ENCODE peak calls at places on chromosomes 11 and 22, in four cellular contexts. Y is mammary epithelial cell, X is cardiac muscle cell, M is caudate nucleus. N is an unnamed sample.

GRCh38 chr11:36744375-36745168 is 146.5 kb upstream of the RAG2 start:
- DNase-seq in Y (peak), X (peak), M (peak), N (peak)

GRCh38 chr11:96827164-96827563 is 437.4 kb downstream of the JRKL start:
- DNase-seq in Y (no peak), X (peak), M (peak), N (no peak)

GRCh38 chr11:128179512-128179911 is 407.8 kb downstream of the ETS1 start:
- DNase-seq in Y (no peak), X (no peak), M (no peak), N (no peak)

GRCh38 chr11:70055444-70055843 is 22.7 kb upstream of the ANO1 start:
- DNase-seq in Y (no peak), X (no peak), M (no peak), N (no peak)

GRCh38 chr11:111777094-111778046 is 11.2 kb upstream of the PPP2R1B start:
- DNase-seq in Y (peak), X (peak), M (peak), N (peak)

GRCh38 chr22:44127353-44127752 is 53.4 kb upstream of the PARVG start:
- DNase-seq in Y (no peak), X (no peak), M (no peak), N (no peak)

GRCh38 chr22:48333816-48334735 is 1493.6 kb downstream of the BRD1 start:
- DNase-seq in Y (no peak), X (no peak), M (peak), N (no peak)

GRCh38 chr11:44970293-44970692 is 19.6 kb upstream of the TP53I11 start:
- DNase-seq in Y (no peak), X (no peak), M (no peak), N (no peak)

GRCh38 chr22:23219787-23220484 is 39.6 kb downstream of the BCR start:
- DNase-seq in Y (peak), X (no peak), M (peak), N (peak)

GRCh38 chr22:20567371-20567847 is 60.0 kb downstream of the MED15 start:
- DNase-seq in Y (peak), X (no peak), M (no peak), N (no peak)

GRCh38 chr11:129117595-129118350 is 74.4 kb downstream of the ARHGAP32 start:
- DNase-seq in Y (peak), X (peak), M (peak), N (peak)

GRCh38 chr11:112661571-112661970 is 299.6 kb upstream of the NCAM1 start:
- DNase-seq in Y (no peak), X (no peak), M (no peak), N (no peak)

GRCh38 chr11:2904153-2905052 is 18.8 kb upstream of the CDKN1C start:
- DNase-seq in Y (no peak), X (no peak), M (no peak), N (no peak)

GRCh38 chr11:33697997-33698396 is 2.6 kb downstream of the C11orf91 start:
- DNase-seq in Y (no peak), X (no peak), M (no peak), N (no peak)

GRCh38 chr11:119318240-119319135 is 1.6 kb upstream of the MCAM start:
- DNase-seq in Y (peak), X (peak), M (no peak), N (peak)

GRCh38 chr11:17985517-17985916 is 27.3 kb downstream of the SERGEF start:
- DNase-seq in Y (peak), X (peak), M (no peak), N (no peak)

GRCh38 chr11:18720086-18720810 is 5.7 kb downstream of the IGSF22 start:
- DNase-seq in Y (peak), X (no peak), M (no peak), N (no peak)

GRCh38 chr11:108854366-108854765 is 189.5 kb downstream of the DDX10 start:
- DNase-seq in Y (no peak), X (no peak), M (no peak), N (no peak)

GRCh38 chr11:16781821-16782220 is 43.4 kb downstream of the C11orf58 start:
- DNase-seq in Y (no peak), X (no peak), M (no peak), N (no peak)

GRCh38 chr22:19178065-19178658 is 374 bp downstream of the SLC25A1 start:
- DNase-seq in Y (peak), X (peak), M (no peak), N (peak)

GRCh38 chr22:19179472-19180048 is 1.0 kb upstream of the SLC25A1 start:
- DNase-seq in Y (peak), X (peak), M (peak), N (peak)

GRCh38 chr22:19177164-19178064 is 1.1 kb downstream of the SLC25A1 start:
- DNase-seq in Y (no peak), X (no peak), M (no peak), N (no peak)

GRCh38 chr22:19180234-19180633 is 1.7 kb upstream of the SLC25A1 start:
- DNase-seq in Y (no peak), X (no peak), M (no peak), N (no peak)

GRCh38 chr22:19178659-19179471 is at the start of gene SLC25A1:
- DNase-seq in Y (peak), X (peak), M (peak), N (peak)
- H3K27ac ChIP-seq in Y (peak), X (peak), M (peak), N (peak)

GRCh38 chr11:1749787-1750351 is 526 bp downstream of the IFITM10 start:
- DNase-seq in Y (peak), X (no peak), M (no peak), N (peak)
- H3K27ac ChIP-seq in Y (peak), X (no peak), M (peak), N (no peak)

DNA sequence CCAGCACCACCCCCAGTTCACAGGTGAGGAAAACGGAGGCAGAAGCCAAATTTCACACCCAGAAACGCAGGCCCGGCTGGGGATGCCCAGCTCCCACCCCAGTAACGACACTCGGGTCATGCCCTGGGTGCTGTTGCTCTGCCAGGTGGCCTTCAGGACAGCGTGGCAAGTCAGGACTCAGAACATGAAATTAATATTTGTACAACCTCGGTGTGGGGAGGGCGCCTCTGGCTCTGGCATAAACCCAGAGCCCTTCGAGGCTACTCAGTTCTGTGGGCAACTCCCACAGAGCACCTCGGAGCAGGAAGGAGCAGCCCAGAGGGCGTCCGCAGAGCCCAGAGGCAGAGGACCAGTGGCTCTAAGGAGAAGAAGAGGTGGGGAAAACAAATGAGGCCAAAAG is 71.6 kb downstream of the CELSR1 start:
- DNase-seq in Y (no peak), X (no peak), M (no peak), N (no peak)
- H3K27ac ChIP-seq in Y (no peak), X (peak), M (no peak), N (no peak)

DNA sequence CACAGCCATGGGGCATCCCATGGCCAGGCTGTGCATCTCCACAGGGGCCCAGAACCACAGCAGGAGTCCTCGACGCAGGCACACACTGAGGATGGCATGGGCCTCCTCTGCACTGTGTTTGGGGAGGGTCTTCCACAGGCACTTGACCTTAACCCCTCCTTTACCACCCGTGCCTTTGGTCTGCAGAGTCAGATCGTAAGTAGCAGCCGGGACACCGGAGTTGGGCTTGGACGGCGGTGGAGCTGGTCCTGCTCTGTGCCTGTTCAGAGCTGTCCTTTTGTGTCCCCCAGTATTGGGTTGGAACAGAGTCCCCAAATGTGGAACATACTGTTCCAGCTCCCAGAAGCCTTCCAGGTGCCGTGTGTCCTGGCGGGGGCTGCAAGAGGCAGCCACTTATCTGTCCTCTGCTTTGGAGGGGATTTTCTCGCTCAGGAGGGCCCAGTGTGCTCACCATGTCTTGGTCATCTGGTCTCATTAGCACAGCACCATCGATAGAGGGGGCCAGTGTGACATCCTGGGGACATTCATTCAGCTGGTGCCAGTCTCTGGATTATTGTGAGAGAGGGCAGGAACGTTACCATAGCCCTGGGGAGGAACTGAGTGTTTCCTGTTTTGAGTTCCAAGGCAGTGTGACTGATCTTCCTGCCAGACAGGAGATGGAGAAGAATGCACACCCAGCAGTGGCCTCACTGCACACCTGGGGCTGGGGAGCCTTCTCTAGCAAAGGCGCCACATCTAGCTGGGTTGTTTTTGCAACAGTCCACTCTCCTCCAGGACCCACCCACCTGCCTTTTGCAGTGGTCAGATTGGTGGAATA is 12.4 kb downstream of the CRELD2 start:
- DNase-seq in Y (peak), X (peak), M (peak), N (peak)
- H3K27ac ChIP-seq in Y (no peak), X (no peak), M (peak), N (no peak)

N was measured in SJSA1.